ENCODE peak calls at places on chromosome 10, in six cellular contexts. O is HL-60, J is K562, S is sigmoid colon, U is HCT116, L is stomach. I is an unnamed sample.

GRCh38 chr10:126551197-126551596 is 119.3 kb downstream of the C10orf90 start:
- DNase-seq in J (no peak), S (no peak), O (no peak), U (no peak), L (no peak), I (no peak)

GRCh38 chr10:29630205-29631048 is 4.3 kb downstream of the SVIL start:
- DNase-seq in O (peak; percentile 81), L (no peak), J (no peak), S (no peak), U (no peak), I (no peak)

GRCh38 chr10:104334965-104335650 is 3.2 kb downstream of the ITPRIP start:
- DNase-seq in S (peak; percentile 56), L (no peak), O (no peak), J (no peak), U (no peak), I (no peak)

GRCh38 chr10:90413196-90413595 is 444.6 kb downstream of the HTR7 start:
- DNase-seq in S (no peak), J (no peak), O (no peak), U (no peak), L (no peak), I (no peak)

GRCh38 chr10:89129850-89130396 is 77.2 kb downstream of the CH25H start:
- DNase-seq in U (no peak), L (no peak), J (no peak), S (peak; percentile 70), O (peak; percentile 31), I (no peak)

GRCh38 chr10:58588673-58589265 is 76.1 kb downstream of the BICC1 start:
- DNase-seq in U (no peak), S (no peak), L (no peak), O (peak; percentile 11), J (peak; percentile 28), I (no peak)

GRCh38 chr10:77979221-77979620 is 50.1 kb downstream of the POLR3A start:
- DNase-seq in L (no peak), J (no peak), U (no peak), S (peak; percentile 40), O (no peak), I (no peak)

GRCh38 chr10:76329891-76330575 is 898.6 kb downstream of the LRMDA start:
- DNase-seq in U (no peak), O (no peak), J (no peak), S (no peak), L (no peak), I (no peak)

GRCh38 chr10:70324951-70325781 is 41.4 kb upstream of the NPFFR1 start:
- DNase-seq in U (no peak), J (no peak), O (no peak), S (peak; percentile 58), L (no peak), I (no peak)

GRCh38 chr10:77505431-77506334 is 131.9 kb downstream of the KCNMA1 start:
- DNase-seq in S (no peak), L (no peak), O (no peak), J (no peak), U (peak; percentile 68), I (no peak)

GRCh38 chr10:58512470-58513188 is at the start of gene BICC1:
- DNase-seq in U (no peak), S (peak; percentile 74), O (no peak), L (no peak), J (no peak), I (no peak)

GRCh38 chr10:118904284-118904683 is 125.2 kb upstream of the NANOS1 start:
- DNase-seq in U (no peak), J (peak; percentile 3), O (no peak), S (no peak), L (no peak), I (no peak)

GRCh38 chr10:86439544-86439943 is 72.9 kb upstream of the GRID1 start:
- DNase-seq in S (peak; percentile 91), U (no peak), O (peak; percentile 90), L (peak; percentile 59), J (peak; percentile 6), I (no peak)

GRCh38 chr10:25582961-25583360 is 351.1 kb upstream of the MYO3A start:
- DNase-seq in S (no peak), L (no peak), O (no peak), J (no peak), U (no peak), I (no peak)

GRCh38 chr10:8767616-8768015 is 713.1 kb downstream of the GATA3 start:
- DNase-seq in S (no peak), L (no peak), U (no peak), O (no peak), J (no peak), I (no peak)

GRCh38 chr10:75019360-75019759 is 92.1 kb upstream of the SAMD8 start:
- DNase-seq in L (no peak), S (no peak), O (peak; percentile 26), U (no peak), J (peak; percentile 44), I (no peak)

GRCh38 chr10:29761916-29762315 is 127.1 kb upstream of the SVIL start:
- DNase-seq in J (no peak), O (no peak), S (no peak), U (peak; percentile 42), L (no peak), I (no peak)

GRCh38 chr10:73413108-73413527 is 740 bp downstream of the ANXA7 start:
- DNase-seq in O (peak; percentile 54), L (peak; percentile 38), U (peak; percentile 51), J (peak; percentile 78), S (peak; percentile 73), I (no peak)
- TF ChIP-seq POLR2AphosphoS5 in O (peak; percentile 6), L (no peak), U (peak; percentile 52), J (no peak), S (no peak), I (no peak)

DNA sequence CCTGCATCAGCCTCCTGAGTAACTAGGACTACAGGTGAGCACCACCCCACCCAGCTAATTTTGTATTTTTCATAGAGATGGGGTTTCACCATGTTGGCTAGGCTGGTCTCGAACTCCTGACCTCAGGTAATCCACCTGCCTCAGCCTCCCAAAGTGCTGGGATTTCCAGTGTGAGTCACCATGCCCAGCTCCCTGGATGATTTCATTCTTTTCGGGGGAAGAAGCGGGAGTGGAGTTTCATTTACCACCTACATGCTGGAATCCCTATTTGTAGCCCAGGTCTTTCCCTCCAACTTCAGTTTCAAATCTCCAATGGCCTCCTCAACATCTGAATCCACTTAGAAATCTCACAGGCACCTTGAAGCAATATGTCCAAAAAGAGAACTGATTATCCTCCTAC is 2.9 kb upstream of the BTRC start:
- DNase-seq in U (no peak), S (no peak), J (no peak), L (no peak), O (no peak), I (no peak)
- H3K4me3 ChIP-seq in U (no peak overlapping the region), S (no peak overlapping the region), J (no peak overlapping the region), L (no peak overlapping the region), O (no peak overlapping the region), I (no peak overlapping the region)

GRCh38 chr10:112524637-112525036 is 77.6 kb downstream of the VTI1A start:
- DNase-seq in O (no peak), J (no peak), S (no peak), L (no peak), U (no peak), I (no peak)

GRCh38 chr10:112528235-112528634 is 81.2 kb downstream of the VTI1A start:
- DNase-seq in S (no peak), O (no peak), J (no peak), U (no peak), L (no peak), I (no peak)

GRCh38 chr10:112525215-112525614 is 78.2 kb downstream of the VTI1A start:
- DNase-seq in J (no peak), U (peak; percentile 75), O (no peak), L (no peak), S (no peak), I (no peak)

GRCh38 chr10:112526130-112526529 is 79.1 kb downstream of the VTI1A start:
- DNase-seq in L (no peak), O (no peak), J (no peak), S (no peak), U (no peak), I (no peak)

DNA sequence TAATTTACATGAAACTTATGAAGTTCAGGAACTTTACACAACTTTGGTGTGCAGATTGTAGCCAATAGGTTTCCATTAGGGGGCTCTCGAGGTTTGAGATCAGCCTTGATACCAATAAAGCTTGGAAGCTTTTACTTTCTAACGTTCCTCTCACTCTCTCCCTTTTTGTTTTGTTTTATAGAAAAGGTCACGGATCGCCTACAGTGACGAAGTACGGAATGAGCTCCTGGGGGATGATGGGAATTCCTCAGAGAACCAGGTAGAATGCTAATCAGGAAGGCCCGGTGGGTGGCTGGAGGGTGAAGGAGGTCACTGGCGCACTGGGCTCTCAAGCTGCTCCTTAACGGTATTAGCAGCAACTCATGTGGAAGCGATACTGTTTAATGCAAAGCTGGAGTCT is 79.9 kb downstream of the VTI1A start:
- DNase-seq in U (peak; percentile 71), S (no peak), O (no peak), L (no peak), J (no peak), I (no peak)
- H3K27ac ChIP-seq in U (peak overlapping the region; percentile 90), S (peak overlapping the region; percentile 13), O (no peak overlapping the region), L (peak overlapping the region; percentile 26), J (no peak overlapping the region), I (no peak overlapping the region)

GRCh38 chr10:98433881-98434732 is 12.6 kb downstream of the HPS1 start:
- DNase-seq in O (no peak), L (no peak), S (peak; percentile 54), J (no peak), U (no peak), I (no peak)
- TF ChIP-seq POLR2AphosphoS5 in O (no peak), L (no peak), S (no peak), J (no peak), U (no peak), I (no peak)

GRCh38 chr10:84329986-84330651 is 1.7 kb downstream of the CCSER2 start:
- DNase-seq in U (no peak), O (peak; percentile 25), L (no peak), J (no peak), S (no peak), I (no peak)
- H3K4me3 ChIP-seq in U (peak overlapping the region; percentile 75), O (no peak overlapping the region), L (no peak overlapping the region), J (no peak overlapping the region), S (no peak overlapping the region), I (peak overlapping the region; percentile 79)

GRCh38 chr10:33071857-33072256 is 113.8 kb upstream of the ITGB1 start:
- DNase-seq in O (no peak), J (no peak), S (no peak), U (no peak), L (no peak), I (no peak)
- H3K27ac ChIP-seq in O (no peak overlapping the region), J (no peak overlapping the region), S (no peak overlapping the region), U (no peak overlapping the region), L (no peak overlapping the region), I (no peak overlapping the region)